ENCODE peak calls at places on chromosome 19, in nine cellular contexts. S is stimulated activated CD8-positive, alpha-beta memory T cell treated with anti-CD3 and anti-CD28 coated beads, Interleukin-4, amount 100 ng/mL, for 1 hour; R is KBM-7; M is occipital lobe; P is left ventricle myocardium inferior; J is fibroblast of mammary gland; B is SJCRH30; X is activated CD4-positive, alpha-beta T cell treated with anti-CD3 and anti-CD28 coated beads, Interleukin-2, amount 50 U/mL, for 1 hour; W is T-helper 17 cell. G is an unnamed sample.

GRCh38 chr19:41205995-41206394 is 13.0 kb downstream of the CYP2S1 start:
- DNase-seq in S (no peak), R (no peak), M (no peak), P (no peak), J (peak; percentile 50), B (no peak), X (no peak), W (no peak), G (no peak)

GRCh38 chr19:49338691-49339363 is 3.6 kb downstream of the CD37 start:
- DNase-seq in S (no peak), R (no peak), M (peak; percentile 16), P (peak; percentile 75), J (no peak), B (peak; percentile 30), X (no peak), W (no peak), G (peak; percentile 93)

GRCh38 chr19:1267441-1268391 is 1.4 kb upstream of the CIRBP start:
- DNase-seq in S (no peak), R (no peak), M (no peak), P (no peak), J (peak; percentile 53), B (no peak), X (no peak), W (peak; percentile 35), G (peak; percentile 58)

GRCh38 chr19:4522291-4523002 is 4.2 kb upstream of the PLIN4 start:
- DNase-seq in S (no peak), R (no peak), M (no peak), P (no peak), J (peak; percentile 24), B (no peak), X (no peak), W (no peak), G (no peak)

GRCh38 chr19:32870154-32870573 is 597 bp upstream of the SLC7A9 start:
- DNase-seq in S (no peak), R (no peak), M (no peak), P (no peak), J (no peak), B (peak; percentile 78), X (no peak), W (no peak), G (no peak)

GRCh38 chr19:51366999-51367564 is 894 bp upstream of the ETFB start:
- DNase-seq in S (peak; percentile 16), R (no peak), M (peak; percentile 39), P (peak; percentile 41), J (no peak), B (no peak), X (peak; percentile 31), W (peak; percentile 21), G (peak; percentile 70)

GRCh38 chr19:19280561-19280960 is 7.5 kb upstream of the TM6SF2 start:
- DNase-seq in S (no peak), R (no peak), M (peak; percentile 61), P (no peak), J (peak; percentile 34), B (no peak), X (no peak), W (no peak), G (no peak)

GRCh38 chr19:35006999-35007365 is 6.9 kb downstream of the GRAMD1A start:
- DNase-seq in S (no peak), R (no peak), M (no peak), P (no peak), J (no peak), B (no peak), X (no peak), W (no peak), G (no peak)

GRCh38 chr19:51097166-51097736 is 11.0 kb downstream of the CTU1 start:
- DNase-seq in S (peak; percentile 55), R (peak; percentile 26), M (no peak), P (peak; percentile 56), J (peak; percentile 77), B (peak; percentile 63), X (peak; percentile 71), W (peak; percentile 48), G (peak; percentile 85)

GRCh38 chr19:1752757-1753728 is at the start of gene ONECUT3:
- DNase-seq in S (no peak), R (no peak), M (no peak), P (no peak), J (no peak), B (no peak), X (no peak), W (no peak), G (no peak)

GRCh38 chr19:57559008-57559403 is 657 bp downstream of the ZNF550 start:
- DNase-seq in S (no peak), R (peak; percentile 20), M (no peak), P (peak; percentile 18), J (peak; percentile 26), B (peak; percentile 33), X (no peak), W (no peak), G (peak; percentile 43)

GRCh38 chr19:36719687-36720556 is 32.5 kb downstream of the ZNF567 start:
- DNase-seq in S (no peak), R (peak; percentile 28), M (no peak), P (no peak), J (peak; percentile 7), B (peak; percentile 30), X (no peak), W (no peak), G (no peak)

GRCh38 chr19:45556835-45557234 is 27.8 kb downstream of the OPA3 start:
- DNase-seq in S (no peak), R (no peak), M (no peak), P (no peak), J (no peak), B (no peak), X (no peak), W (no peak), G (no peak)

GRCh38 chr19:55336101-55336500 is 3.6 kb upstream of the KMT5C start:
- DNase-seq in S (no peak), R (no peak), M (no peak), P (no peak), J (no peak), B (no peak), X (no peak), W (no peak), G (no peak)

GRCh38 chr19:55251296-55252081 is 7.3 kb downstream of the PPP6R1 start:
- DNase-seq in S (no peak), R (peak; percentile 89), M (no peak), P (no peak), J (peak; percentile 36), B (no peak), X (peak; percentile 38), W (peak; percentile 41), G (no peak)

GRCh38 chr19:47097396-47098217 is 16.0 kb downstream of the ZC3H4 start:
- DNase-seq in S (no peak), R (no peak), M (peak; percentile 43), P (peak; percentile 50), J (peak; percentile 73), B (no peak), X (no peak), W (no peak), G (peak; percentile 59)

GRCh38 chr19:50969413-50969760 is at the start of gene KLK6:
- DNase-seq in S (no peak), R (no peak), M (peak; percentile 70), P (no peak), J (no peak), B (no peak), X (peak; percentile 3), W (no peak), G (no peak)

GRCh38 chr19:41792513-41793413 is 3.6 kb upstream of the CEACAM3 start:
- DNase-seq in S (peak; percentile 28), R (peak; percentile 64), M (no peak), P (peak; percentile 27), J (peak; percentile 49), B (peak; percentile 68), X (peak; percentile 41), W (peak; percentile 13), G (peak; percentile 83)

GRCh38 chr19:41500443-41500842 is 57.5 kb downstream of the ERICH4 start:
- DNase-seq in S (no peak), R (no peak), M (no peak), P (no peak), J (no peak), B (no peak), X (no peak), W (no peak), G (no peak)

GRCh38 chr19:16587031-16588023 is 15.1 kb upstream of the SLC35E1 start:
- DNase-seq in S (no peak), R (peak; percentile 89), M (no peak), P (no peak), J (peak; percentile 66), B (no peak), X (peak; percentile 69), W (peak; percentile 68), G (peak; percentile 75)

GRCh38 chr19:11551603-11552235 is 7.3 kb downstream of the ELOF1 start:
- DNase-seq in S (no peak), R (no peak), M (no peak), P (no peak), J (no peak), B (peak; percentile 38), X (no peak), W (no peak), G (no peak)

GRCh38 chr19:57903298-57904174 is 12.9 kb downstream of the ZNF417 start:
- DNase-seq in S (no peak), R (peak; percentile 32), M (no peak), P (no peak), J (peak; percentile 51), B (peak; percentile 35), X (no peak), W (no peak), G (no peak)

GRCh38 chr19:571127-571974 is 1.0 kb upstream of the BSG start:
- DNase-seq in S (no peak), R (peak; percentile 81), M (no peak), P (no peak), J (peak; percentile 16), B (peak; percentile 24), X (peak; percentile 50), W (peak; percentile 55), G (peak; percentile 70)

GRCh38 chr19:35120492-35120891 is 4.9 kb downstream of the FXYD3 start:
- DNase-seq in S (no peak), R (no peak), M (peak; percentile 37), P (no peak), J (peak; percentile 96), B (peak; percentile 62), X (no peak), W (no peak), G (no peak)

GRCh38 chr19:52094526-52094925 is 1.0 kb downstream of the ZNF841 start:
- DNase-seq in S (no peak), R (no peak), M (no peak), P (no peak), J (no peak), B (no peak), X (no peak), W (no peak), G (no peak)

GRCh38 chr19:49113762-49114629 is at the start of gene LIN7B:
- DNase-seq in S (no peak), R (peak; percentile 78), M (peak; percentile 50), P (peak; percentile 71), J (peak; percentile 38), B (peak; percentile 87), X (peak; percentile 67), W (peak; percentile 78), G (peak; percentile 71)